ENCODE peak calls at places on chromosome 4, in ten cellular contexts. I is choroid plexus epithelial cell, R is AG04449, S is caudate nucleus, Q is glutamatergic neuron, N is LoVo, L is lower lobe of right lung, M is neural crest cell, V is left cardiac atrium, B is type B pancreatic cell. X is an unnamed sample.
A peak's percentile ranks its signal among the peaks of the same experiment; 100 is the strongest.

GRCh38 chr4:111398906-111399330 is 746.3 kb upstream of the FAM241A start:
- DNase-seq in B (no peak), Q (no peak), V (no peak), S (no peak), L (no peak), M (no peak), I (peak; percentile 1), R (no peak), N (no peak), X (no peak)

GRCh38 chr4:155403886-155404285 is 27.1 kb upstream of the MAP9 start:
- DNase-seq in N (peak; percentile 50), I (peak; percentile 64), B (no peak), M (no peak), R (no peak), V (no peak), Q (no peak), S (no peak), L (no peak), X (peak; percentile 7)

GRCh38 chr4:56055991-56056390 is 107.2 kb downstream of the CEP135 start:
- DNase-seq in I (no peak), Q (no peak), S (no peak), M (no peak), L (no peak), N (no peak), R (no peak), V (no peak), B (no peak), X (no peak)

GRCh38 chr4:110032603-110033002 is 119.9 kb downstream of the EGF start:
- DNase-seq in S (no peak), V (peak; percentile 27), B (no peak), R (no peak), I (peak; percentile 36), N (no peak), Q (no peak), M (no peak), L (no peak), X (no peak)

GRCh38 chr4:15779336-15779735 is 1.2 kb downstream of the CD38 start:
- DNase-seq in L (peak; percentile 61), S (peak; percentile 16), R (no peak), B (no peak), Q (peak; percentile 23), M (peak; percentile 13), N (no peak), I (peak; percentile 83), V (peak; percentile 50), X (no peak)

GRCh38 chr4:89617256-89617655 is 219.7 kb downstream of the SNCA start:
- DNase-seq in R (no peak), V (no peak), Q (no peak), N (no peak), S (no peak), M (no peak), L (no peak), I (peak; percentile 13), B (no peak), X (no peak)

GRCh38 chr4:100095729-100096595 is 94.3 kb downstream of the DDIT4L start:
- DNase-seq in N (peak; percentile 61), Q (peak; percentile 56), L (peak; percentile 46), B (no peak), I (peak; percentile 86), R (peak; percentile 51), S (peak; percentile 3), V (peak; percentile 78), M (peak; percentile 27), X (peak; percentile 21)

GRCh38 chr4:7392438-7393374 is 42.0 kb downstream of the PSAPL1 start:
- DNase-seq in V (peak; percentile 40), B (peak; percentile 67), L (peak; percentile 41), R (no peak), M (no peak), N (no peak), I (peak; percentile 49), S (no peak), Q (no peak), X (no peak)

GRCh38 chr4:173446416-173446815 is 47.5 kb upstream of the SCRG1 start:
- DNase-seq in I (no peak), N (no peak), R (no peak), L (no peak), M (no peak), V (no peak), B (no peak), Q (no peak), S (no peak), X (no peak)

GRCh38 chr4:24768006-24768405 is 27.4 kb upstream of the SOD3 start:
- DNase-seq in S (no peak), B (no peak), M (no peak), R (no peak), V (no peak), I (no peak), N (no peak), Q (no peak), L (no peak), X (no peak)

X was measured in brain pericyte.